ENCODE peak calls at places on chromosomes 12 and 14, in six cellular contexts. H, B, S, N, L and Y are unnamed samples.
A peak's percentile ranks its signal among the peaks of the same experiment; 100 is the strongest.

GRCh38 chr14:51209457-51209856 is 30.6 kb upstream of the TMX1 start:
- DNase-seq in H (no peak), B (no peak), S (no peak), N (no peak), L (no peak), Y (no peak)

GRCh38 chr12:57087689-57088441 is 1.0 kb upstream of the NAB2 start:
- DNase-seq in H (peak; percentile 38), B (peak; percentile 45), S (peak; percentile 98), N (peak; percentile 57), L (peak; percentile 90), Y (peak; percentile 21)

GRCh38 chr14:90580381-90581335 is 183.8 kb downstream of the CALM1 start:
- DNase-seq in H (no peak), B (no peak), S (no peak), N (no peak), L (no peak), Y (no peak)

GRCh38 chr14:22900088-22900799 is 17.2 kb downstream of the REM2 start:
- DNase-seq in H (peak; percentile 66), B (no peak), S (peak; percentile 64), N (no peak), L (peak; percentile 52), Y (peak; percentile 65)

GRCh38 chr12:13179159-13180074 is 17.1 kb upstream of the EMP1 start:
- DNase-seq in H (no peak), B (peak; percentile 17), S (peak; percentile 80), N (no peak), L (peak; percentile 56), Y (peak; percentile 30)

GRCh38 chr14:100813291-100813690 is 12.6 kb upstream of the MEG3 start:
- DNase-seq in H (no peak), B (no peak), S (no peak), N (no peak), L (no peak), Y (no peak)

GRCh38 chr12:41963398-41963797 is 181.3 kb downstream of the GXYLT1 start:
- DNase-seq in H (no peak), B (no peak), S (no peak), N (no peak), L (no peak), Y (no peak)

GRCh38 chr12:22709292-22709691 is 84.3 kb downstream of the ETNK1 start:
- DNase-seq in H (peak; percentile 49), B (no peak), S (no peak), N (no peak), L (no peak), Y (no peak)

GRCh38 chr12:130041983-130042812 is 120.1 kb upstream of the FZD10 start:
- DNase-seq in H (no peak), B (no peak), S (peak; percentile 88), N (peak; percentile 85), L (peak; percentile 23), Y (peak; percentile 88)

GRCh38 chr14:51981218-51981854 is 8.0 kb upstream of the RTRAF start:
- DNase-seq in H (no peak), B (no peak), S (no peak), N (no peak), L (no peak), Y (no peak)

GRCh38 chr12:98606367-98606985 is 13.0 kb downstream of the SLC25A3 start:
- DNase-seq in H (peak; percentile 23), B (no peak), S (no peak), N (no peak), L (no peak), Y (no peak)

GRCh38 chr12:55982319-55982936 is 8.6 kb downstream of the RAB5B start:
- DNase-seq in H (no peak), B (no peak), S (no peak), N (no peak), L (no peak), Y (no peak)

GRCh38 chr12:55822228-55822627 is 4.4 kb downstream of the ORMDL2 start:
- DNase-seq in H (no peak), B (no peak), S (no peak), N (no peak), L (no peak), Y (no peak)

GRCh38 chr14:51219473-51220448 is 20.3 kb upstream of the TMX1 start:
- DNase-seq in H (peak; percentile 66), B (no peak), S (no peak), N (no peak), L (peak; percentile 15), Y (no peak)

GRCh38 chr12:110135012-110135411 is 10.9 kb downstream of the IFT81 start:
- DNase-seq in H (no peak), B (no peak), S (no peak), N (no peak), L (no peak), Y (no peak)